ENCODE peak calls at places on chromosomes 16 and 17, in eight cellular contexts. One of them, this sample, is unnamed.
A peak's percentile ranks its signal among the peaks of the same experiment; 100 is the strongest.

GRCh38 chr17:77495575-77495974 is 354.8 kb downstream of the SEC14L1 start:
- DNase-seq in fibroblast of the conjunctiva: no peak
- DNase-seq in GM04504: no peak
- DNase-seq in stimulated activated naive CD8-positive, alpha-beta T cell treated with anti-CD3 and anti-CD28 coated beads, Interleukin-15, Interleukin-2, amounts not matched to agents 100 U/mL and 50 U/mL, for 24 hours: no peak
- DNase-seq in uterus: no peak
- DNase-seq in activated T-helper 1 cell treated with anti-CD3 and anti-CD28 coated beads, Interleukin-2, amount 50 U/mL, for 16 hours: no peak
- DNase-seq in NCI-H345: no peak
- DNase-seq in iris pigment epithelial cell: no peak
- DNase-seq in this sample: peak; percentile 28

GRCh38 chr16:89565506-89566372 is 5.3 kb downstream of the RPL13 start:
- DNase-seq in fibroblast of the conjunctiva: no peak
- DNase-seq in GM04504: no peak
- DNase-seq in stimulated activated naive CD8-positive, alpha-beta T cell treated with anti-CD3 and anti-CD28 coated beads, Interleukin-15, Interleukin-2, amounts not matched to agents 100 U/mL and 50 U/mL, for 24 hours: peak; percentile 81
- DNase-seq in uterus: no peak
- DNase-seq in activated T-helper 1 cell treated with anti-CD3 and anti-CD28 coated beads, Interleukin-2, amount 50 U/mL, for 16 hours: no peak
- DNase-seq in NCI-H345: peak; percentile 22
- DNase-seq in iris pigment epithelial cell: no peak
- DNase-seq in this sample: no peak

GRCh38 chr17:6757747-6758146 is 1.9 kb downstream of the XAF1 start:
- DNase-seq in fibroblast of the conjunctiva: no peak
- DNase-seq in GM04504: no peak
- DNase-seq in stimulated activated naive CD8-positive, alpha-beta T cell treated with anti-CD3 and anti-CD28 coated beads, Interleukin-15, Interleukin-2, amounts not matched to agents 100 U/mL and 50 U/mL, for 24 hours: no peak
- DNase-seq in uterus: no peak
- DNase-seq in activated T-helper 1 cell treated with anti-CD3 and anti-CD28 coated beads, Interleukin-2, amount 50 U/mL, for 16 hours: no peak
- DNase-seq in NCI-H345: no peak
- DNase-seq in iris pigment epithelial cell: no peak
- DNase-seq in this sample: no peak

GRCh38 chr16:70765491-70765890 is 35.5 kb downstream of the VAC14 start:
- DNase-seq in fibroblast of the conjunctiva: no peak
- DNase-seq in GM04504: no peak
- DNase-seq in stimulated activated naive CD8-positive, alpha-beta T cell treated with anti-CD3 and anti-CD28 coated beads, Interleukin-15, Interleukin-2, amounts not matched to agents 100 U/mL and 50 U/mL, for 24 hours: no peak
- DNase-seq in uterus: no peak
- DNase-seq in activated T-helper 1 cell treated with anti-CD3 and anti-CD28 coated beads, Interleukin-2, amount 50 U/mL, for 16 hours: no peak
- DNase-seq in NCI-H345: no peak
- DNase-seq in iris pigment epithelial cell: no peak
- DNase-seq in this sample: peak; percentile 14

GRCh38 chr17:40686192-40686591 is 17.4 kb downstream of the KRT24 start:
- DNase-seq in fibroblast of the conjunctiva: no peak
- DNase-seq in GM04504: no peak
- DNase-seq in stimulated activated naive CD8-positive, alpha-beta T cell treated with anti-CD3 and anti-CD28 coated beads, Interleukin-15, Interleukin-2, amounts not matched to agents 100 U/mL and 50 U/mL, for 24 hours: no peak
- DNase-seq in uterus: no peak
- DNase-seq in activated T-helper 1 cell treated with anti-CD3 and anti-CD28 coated beads, Interleukin-2, amount 50 U/mL, for 16 hours: no peak
- DNase-seq in NCI-H345: no peak
- DNase-seq in iris pigment epithelial cell: no peak
- DNase-seq in this sample: no peak

GRCh38 chr17:46759141-46759540 is 59.4 kb downstream of the WNT3 start:
- DNase-seq in fibroblast of the conjunctiva: no peak
- DNase-seq in GM04504: no peak
- DNase-seq in stimulated activated naive CD8-positive, alpha-beta T cell treated with anti-CD3 and anti-CD28 coated beads, Interleukin-15, Interleukin-2, amounts not matched to agents 100 U/mL and 50 U/mL, for 24 hours: no peak
- DNase-seq in uterus: no peak
- DNase-seq in activated T-helper 1 cell treated with anti-CD3 and anti-CD28 coated beads, Interleukin-2, amount 50 U/mL, for 16 hours: no peak
- DNase-seq in NCI-H345: no peak
- DNase-seq in iris pigment epithelial cell: no peak
- DNase-seq in this sample: no peak

GRCh38 chr17:39208136-39208535 is 8.1 kb downstream of the RPL19 start:
- DNase-seq in fibroblast of the conjunctiva: no peak
- DNase-seq in GM04504: no peak
- DNase-seq in stimulated activated naive CD8-positive, alpha-beta T cell treated with anti-CD3 and anti-CD28 coated beads, Interleukin-15, Interleukin-2, amounts not matched to agents 100 U/mL and 50 U/mL, for 24 hours: no peak
- DNase-seq in uterus: no peak
- DNase-seq in activated T-helper 1 cell treated with anti-CD3 and anti-CD28 coated beads, Interleukin-2, amount 50 U/mL, for 16 hours: no peak
- DNase-seq in NCI-H345: no peak
- DNase-seq in iris pigment epithelial cell: no peak
- DNase-seq in this sample: no peak

GRCh38 chr16:50979806-50980620 is 171.1 kb downstream of the SALL1 start:
- DNase-seq in fibroblast of the conjunctiva: no peak
- DNase-seq in GM04504: no peak
- DNase-seq in stimulated activated naive CD8-positive, alpha-beta T cell treated with anti-CD3 and anti-CD28 coated beads, Interleukin-15, Interleukin-2, amounts not matched to agents 100 U/mL and 50 U/mL, for 24 hours: no peak
- DNase-seq in uterus: no peak
- DNase-seq in activated T-helper 1 cell treated with anti-CD3 and anti-CD28 coated beads, Interleukin-2, amount 50 U/mL, for 16 hours: no peak
- DNase-seq in NCI-H345: no peak
- DNase-seq in iris pigment epithelial cell: no peak
- DNase-seq in this sample: no peak

GRCh38 chr17:79483122-79483521 is 127.7 kb downstream of the RBFOX3 start:
- DNase-seq in fibroblast of the conjunctiva: no peak
- DNase-seq in GM04504: no peak
- DNase-seq in stimulated activated naive CD8-positive, alpha-beta T cell treated with anti-CD3 and anti-CD28 coated beads, Interleukin-15, Interleukin-2, amounts not matched to agents 100 U/mL and 50 U/mL, for 24 hours: no peak
- DNase-seq in uterus: no peak
- DNase-seq in activated T-helper 1 cell treated with anti-CD3 and anti-CD28 coated beads, Interleukin-2, amount 50 U/mL, for 16 hours: no peak
- DNase-seq in NCI-H345: peak; percentile 45
- DNase-seq in iris pigment epithelial cell: no peak
- DNase-seq in this sample: no peak

GRCh38 chr16:23826528-23827244 is 9.1 kb upstream of the PRKCB start:
- DNase-seq in fibroblast of the conjunctiva: no peak
- DNase-seq in GM04504: no peak
- DNase-seq in stimulated activated naive CD8-positive, alpha-beta T cell treated with anti-CD3 and anti-CD28 coated beads, Interleukin-15, Interleukin-2, amounts not matched to agents 100 U/mL and 50 U/mL, for 24 hours: no peak
- DNase-seq in uterus: no peak
- DNase-seq in activated T-helper 1 cell treated with anti-CD3 and anti-CD28 coated beads, Interleukin-2, amount 50 U/mL, for 16 hours: no peak
- DNase-seq in NCI-H345: no peak
- DNase-seq in iris pigment epithelial cell: no peak
- DNase-seq in this sample: no peak

GRCh38 chr16:56817938-56818337 is 47.1 kb upstream of the SLC12A3 start:
- DNase-seq in fibroblast of the conjunctiva: no peak
- DNase-seq in GM04504: no peak
- DNase-seq in stimulated activated naive CD8-positive, alpha-beta T cell treated with anti-CD3 and anti-CD28 coated beads, Interleukin-15, Interleukin-2, amounts not matched to agents 100 U/mL and 50 U/mL, for 24 hours: no peak
- DNase-seq in uterus: no peak
- DNase-seq in activated T-helper 1 cell treated with anti-CD3 and anti-CD28 coated beads, Interleukin-2, amount 50 U/mL, for 16 hours: no peak
- DNase-seq in NCI-H345: no peak
- DNase-seq in iris pigment epithelial cell: no peak
- DNase-seq in this sample: no peak

GRCh38 chr17:39603304-39604016 is 4.3 kb downstream of the NEUROD2 start:
- DNase-seq in fibroblast of the conjunctiva: no peak
- DNase-seq in GM04504: no peak
- DNase-seq in stimulated activated naive CD8-positive, alpha-beta T cell treated with anti-CD3 and anti-CD28 coated beads, Interleukin-15, Interleukin-2, amounts not matched to agents 100 U/mL and 50 U/mL, for 24 hours: no peak
- DNase-seq in uterus: no peak
- DNase-seq in activated T-helper 1 cell treated with anti-CD3 and anti-CD28 coated beads, Interleukin-2, amount 50 U/mL, for 16 hours: no peak
- DNase-seq in NCI-H345: no peak
- DNase-seq in iris pigment epithelial cell: no peak
- DNase-seq in this sample: no peak

GRCh38 chr17:50028207-50029120 is 27.4 kb upstream of the ITGA3 start:
- DNase-seq in fibroblast of the conjunctiva: no peak
- DNase-seq in GM04504: no peak
- DNase-seq in stimulated activated naive CD8-positive, alpha-beta T cell treated with anti-CD3 and anti-CD28 coated beads, Interleukin-15, Interleukin-2, amounts not matched to agents 100 U/mL and 50 U/mL, for 24 hours: no peak
- DNase-seq in uterus: no peak
- DNase-seq in activated T-helper 1 cell treated with anti-CD3 and anti-CD28 coated beads, Interleukin-2, amount 50 U/mL, for 16 hours: no peak
- DNase-seq in NCI-H345: no peak
- DNase-seq in iris pigment epithelial cell: no peak
- DNase-seq in this sample: no peak

GRCh38 chr16:84593825-84594724 is 23.8 kb downstream of the COTL1 start:
- DNase-seq in fibroblast of the conjunctiva: no peak
- DNase-seq in GM04504: no peak
- DNase-seq in stimulated activated naive CD8-positive, alpha-beta T cell treated with anti-CD3 and anti-CD28 coated beads, Interleukin-15, Interleukin-2, amounts not matched to agents 100 U/mL and 50 U/mL, for 24 hours: peak; percentile 77
- DNase-seq in uterus: no peak
- DNase-seq in activated T-helper 1 cell treated with anti-CD3 and anti-CD28 coated beads, Interleukin-2, amount 50 U/mL, for 16 hours: peak; percentile 58
- DNase-seq in NCI-H345: no peak
- DNase-seq in iris pigment epithelial cell: peak; percentile 39
- DNase-seq in this sample: peak; percentile 77

GRCh38 chr17:35947156-35947585 is 3.7 kb upstream of the LYZL6 start:
- DNase-seq in fibroblast of the conjunctiva: peak; percentile 9
- DNase-seq in GM04504: no peak
- DNase-seq in stimulated activated naive CD8-positive, alpha-beta T cell treated with anti-CD3 and anti-CD28 coated beads, Interleukin-15, Interleukin-2, amounts not matched to agents 100 U/mL and 50 U/mL, for 24 hours: peak; percentile 61
- DNase-seq in uterus: no peak
- DNase-seq in activated T-helper 1 cell treated with anti-CD3 and anti-CD28 coated beads, Interleukin-2, amount 50 U/mL, for 16 hours: peak; percentile 2
- DNase-seq in NCI-H345: peak; percentile 79
- DNase-seq in iris pigment epithelial cell: peak; percentile 41
- DNase-seq in this sample: no peak

This sample was measured in heart left ventricle.